ENCODE peak calls at places on chromosomes 11 and 22, in nine cellular contexts. Q is colonic mucosa; B is stimulated activated CD4-positive, alpha-beta T cell treated with anti-CD3 and anti-CD28 coated beads, TNF-alpha, amount 100 ng/mL, for 48 hours; T is hypothalamus; V is pancreas; L is NCI-H2081; N is MM.1S; I is activated naive CD4-positive, alpha-beta T cell; A is nucleus accumbens. F is an unnamed sample.

GRCh38 chr11:37849731-37850130 is 1251.7 kb upstream of the RAG2 start:
- DNase-seq in A (no peak), B (no peak), N (no peak), T (no peak), V (no peak), I (no peak), L (no peak), Q (no peak), F (no peak)

GRCh38 chr11:75024764-75025211 is 36.1 kb downstream of the NEU3 start:
- DNase-seq in T (no peak), L (no peak), A (peak; percentile 7), B (no peak), I (no peak), V (no peak), N (no peak), Q (no peak), F (no peak)

GRCh38 chr11:1335811-1336761 is 26.7 kb upstream of the TOLLIP start:
- DNase-seq in I (no peak), B (no peak), A (peak; percentile 62), V (peak; percentile 79), T (no peak), N (peak; percentile 87), L (peak; percentile 37), Q (peak; percentile 59), F (peak; percentile 81)

GRCh38 chr22:22343603-22344276 is 99.2 kb downstream of the VPREB1 start:
- DNase-seq in T (no peak), N (no peak), Q (peak; percentile 19), L (no peak), A (no peak), V (no peak), I (no peak), B (no peak), F (peak; percentile 58)

GRCh38 chr11:116371146-116371545 is 401.6 kb downstream of the BUD13 start:
- DNase-seq in Q (no peak), T (no peak), I (no peak), B (no peak), L (peak; percentile 16), N (no peak), A (no peak), V (no peak), F (no peak)

GRCh38 chr11:1810761-1811160 is 24.0 kb upstream of the SYT8 start:
- DNase-seq in B (no peak), I (no peak), Q (no peak), L (no peak), A (no peak), N (no peak), T (no peak), V (no peak), F (no peak)

GRCh38 chr22:50271519-50271970 is 1.4 kb upstream of the MAPK11 start:
- DNase-seq in B (no peak), A (peak; percentile 74), I (no peak), L (peak; percentile 52), N (peak; percentile 61), T (no peak), Q (peak; percentile 82), V (no peak), F (peak; percentile 73)

GRCh38 chr11:2139691-2140337 is 625 bp upstream of the IGF2 start:
- DNase-seq in I (no peak), B (no peak), Q (no peak), A (no peak), V (no peak), T (no peak), N (no peak), L (no peak), F (no peak)

GRCh38 chr11:19781351-19781750 is 68.7 kb downstream of the NAV2 start:
- DNase-seq in B (no peak), T (no peak), A (no peak), Q (no peak), N (no peak), V (no peak), I (no peak), L (no peak), F (no peak)

GRCh38 chr22:17441326-17441725 is 72.1 kb downstream of the CECR2 start:
- DNase-seq in L (no peak), A (no peak), T (no peak), I (no peak), V (no peak), B (no peak), Q (no peak), N (no peak), F (no peak)

GRCh38 chr11:134638796-134639540 is 226.9 kb upstream of the B3GAT1 start:
- DNase-seq in B (no peak), A (no peak), N (peak; percentile 43), T (no peak), L (no peak), Q (peak; percentile 10), V (no peak), I (no peak), F (no peak)

GRCh38 chr11:106233191-106233590 is 155.7 kb downstream of the AASDHPPT start:
- DNase-seq in V (no peak), T (no peak), A (no peak), B (no peak), I (no peak), Q (no peak), L (no peak), N (peak; percentile 17), F (no peak)

GRCh38 chr22:41831828-41832552 is 915 bp upstream of the SREBF2 start:
- DNase-seq in V (no peak), I (no peak), L (no peak), A (no peak), N (peak; percentile 9), B (no peak), T (no peak), Q (no peak), F (no peak)

F was measured in OCI-LY7.